ENCODE peak calls at places on chromosomes 3 and 15, in ten cellular contexts. J, O, B, C, M, V, S, Q, E and D are unnamed samples.

GRCh38 chr3:88235102-88235501 is 85.3 kb downstream of the C3orf38 start:
- DNase-seq in J (no peak), O (no peak), B (no peak), C (no peak), M (no peak), V (no peak), S (no peak), Q (no peak), E (no peak), D (no peak)

GRCh38 chr3:54999801-55000200 is 71.9 kb upstream of the LRTM1 start:
- DNase-seq in J (no peak), O (no peak), B (no peak), C (no peak), M (no peak), V (peak; percentile 41), S (no peak), Q (no peak), E (no peak), D (no peak)

GRCh38 chr3:151479452-151479851 is 18.6 kb upstream of the IGSF10 start:
- DNase-seq in J (no peak), O (no peak), B (no peak), C (no peak), M (no peak), V (no peak), S (no peak), Q (no peak), E (no peak), D (no peak)

GRCh38 chr3:139523166-139523565 is 16.4 kb downstream of the RBP1 start:
- DNase-seq in J (no peak), O (no peak), B (no peak), C (no peak), M (no peak), V (no peak), S (no peak), Q (no peak), E (no peak), D (no peak)

GRCh38 chr3:43540625-43541024 is 81.2 kb downstream of the ANO10 start:
- DNase-seq in J (no peak), O (no peak), B (no peak), C (no peak), M (no peak), V (peak; percentile 58), S (no peak), Q (no peak), E (no peak), D (no peak)

GRCh38 chr15:74233864-74234597 is 2.1 kb upstream of the CCDC33 start:
- DNase-seq in J (no peak), O (no peak), B (no peak), C (no peak), M (no peak), V (no peak), S (no peak), Q (no peak), E (no peak), D (no peak)

GRCh38 chr15:50184863-50185504 is 3.0 kb downstream of the SLC27A2 start:
- DNase-seq in J (no peak), O (no peak), B (no peak), C (no peak), M (no peak), V (no peak), S (no peak), Q (no peak), E (no peak), D (no peak)

GRCh38 chr3:73681198-73681597 is 56.5 kb upstream of the PDZRN3 start:
- DNase-seq in J (no peak), O (no peak), B (no peak), C (no peak), M (no peak), V (no peak), S (no peak), Q (no peak), E (no peak), D (no peak)

GRCh38 chr15:63374686-63375520 is 6.7 kb downstream of the CA12 start:
- DNase-seq in J (no peak), O (no peak), B (no peak), C (peak; percentile 84), M (peak; percentile 73), V (peak; percentile 80), S (no peak), Q (no peak), E (no peak), D (peak; percentile 80)

GRCh38 chr3:107973152-107973551 is 117.7 kb downstream of the CD47 start:
- DNase-seq in J (no peak), O (no peak), B (no peak), C (no peak), M (no peak), V (peak; percentile 43), S (no peak), Q (no peak), E (no peak), D (no peak)

GRCh38 chr15:40942337-40942854 is 10.9 kb upstream of the CHAC1 start:
- DNase-seq in J (no peak), O (no peak), B (no peak), C (no peak), M (peak; percentile 55), V (no peak), S (no peak), Q (no peak), E (no peak), D (no peak)

GRCh38 chr15:79195802-79196201 is 86.7 kb upstream of the ANKRD34C start:
- DNase-seq in J (no peak), O (no peak), B (no peak), C (no peak), M (no peak), V (no peak), S (no peak), Q (no peak), E (no peak), D (no peak)

GRCh38 chr15:101198820-101199219 is 53.0 kb downstream of the CHSY1 start:
- DNase-seq in J (no peak), O (no peak), B (no peak), C (no peak), M (no peak), V (peak; percentile 48), S (no peak), Q (no peak), E (no peak), D (no peak)

GRCh38 chr15:25703726-25704125 is 159.4 kb downstream of the ATP10A start:
- DNase-seq in J (no peak), O (no peak), B (no peak), C (no peak), M (peak; percentile 46), V (no peak), S (no peak), Q (no peak), E (no peak), D (peak; percentile 39)

GRCh38 chr3:177037241-177037640 is 160.0 kb downstream of the TBL1XR1 start:
- DNase-seq in J (no peak), O (no peak), B (no peak), C (peak; percentile 37), M (no peak), V (peak; percentile 17), S (no peak), Q (no peak), E (no peak), D (no peak)

GRCh38 chr3:64151335-64151871 is 73.9 kb downstream of the PRICKLE2 start:
- DNase-seq in J (no peak), O (no peak), B (no peak), C (no peak), M (no peak), V (no peak), S (no peak), Q (no peak), E (no peak), D (no peak)

GRCh38 chr3:153173758-153174516 is 11.9 kb downstream of the RAP2B start:
- DNase-seq in J (no peak), O (no peak), B (no peak), C (no peak), M (no peak), V (peak; percentile 75), S (no peak), Q (peak; percentile 13), E (no peak), D (no peak)

GRCh38 chr3:108455212-108455705 is 55.1 kb downstream of the MYH15 start:
- DNase-seq in J (no peak), O (no peak), B (no peak), C (no peak), M (no peak), V (peak; percentile 41), S (no peak), Q (no peak), E (no peak), D (no peak)

DNA sequence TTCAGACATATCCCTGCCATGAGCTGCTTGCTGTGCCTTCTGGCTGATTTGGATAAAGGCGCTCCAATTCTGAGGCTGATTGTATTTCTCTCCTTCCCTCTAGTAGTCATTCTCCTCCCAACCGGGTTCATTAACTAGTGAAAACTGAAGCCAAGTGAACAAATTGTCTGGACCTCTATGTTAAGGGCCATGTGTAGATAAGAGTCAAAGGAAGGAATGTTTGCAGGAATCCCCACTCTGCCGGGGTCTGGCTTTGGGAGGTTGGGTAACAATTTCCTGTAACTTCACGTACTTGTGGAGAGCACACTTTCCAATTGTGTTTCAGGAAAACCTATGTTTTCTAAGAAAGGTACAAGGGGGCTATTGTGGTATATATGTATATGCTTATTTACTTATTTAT is 38.2 kb upstream of the SUCLG2 start:
- DNase-seq in J (no peak), O (no peak), B (no peak), C (no peak), M (no peak), V (no peak), S (no peak), Q (no peak), E (no peak), D (no peak)
- H3K27ac ChIP-seq in J (no peak overlapping the region), O (no peak overlapping the region), B (no peak overlapping the region), C (no peak overlapping the region), M (no peak overlapping the region), V (no peak overlapping the region), S (no peak overlapping the region), Q (no peak overlapping the region), E (no peak overlapping the region), D (no peak overlapping the region)

GRCh38 chr3:134357914-134358811 is 16.1 kb downstream of the AMOTL2 start:
- DNase-seq in J (peak; percentile 42), O (no peak), B (peak; percentile 53), C (peak; percentile 60), M (peak; percentile 79), V (peak; percentile 96), S (no peak), Q (peak; percentile 19), E (peak; percentile 61), D (peak; percentile 64)
- H3K4me3 ChIP-seq in J (no peak overlapping the region), O (no peak overlapping the region), B (no peak overlapping the region), C (no peak overlapping the region), M (no peak overlapping the region), V (no peak overlapping the region), S (no peak overlapping the region), Q (no peak overlapping the region), E (no peak overlapping the region), D (no peak overlapping the region)

GRCh38 chr3:113663761-113664160 is 32.7 kb downstream of the USF3 start:
- DNase-seq in J (no peak), O (no peak), B (no peak), C (no peak), M (no peak), V (no peak), S (no peak), Q (no peak), E (no peak), D (no peak)
- H3K27ac ChIP-seq in J (no peak overlapping the region), O (no peak overlapping the region), B (no peak overlapping the region), C (no peak overlapping the region), M (no peak overlapping the region), V (no peak overlapping the region), S (no peak overlapping the region), Q (no peak overlapping the region), E (no peak overlapping the region), D (no peak overlapping the region)

DNA sequence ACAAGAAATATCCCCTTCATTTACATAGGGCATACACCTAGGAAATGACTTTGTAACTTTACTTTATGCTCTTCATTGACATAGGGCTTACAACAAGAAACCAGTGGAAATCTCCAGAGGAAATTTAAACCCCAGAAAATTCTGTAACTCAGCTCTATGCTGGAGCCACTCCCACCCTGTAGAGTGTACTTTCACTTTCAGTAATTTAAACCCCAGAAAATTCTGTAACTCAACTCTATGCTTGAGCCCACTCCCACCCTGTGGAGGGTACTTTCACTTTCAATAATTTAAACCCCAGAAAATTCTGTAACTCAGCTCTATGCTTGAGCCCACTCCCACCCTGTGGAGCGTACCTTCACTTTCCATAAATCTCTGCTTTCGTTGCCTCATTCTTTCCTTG is 987.1 kb upstream of the CADM2 start:
- DNase-seq in J (no peak), O (no peak), B (no peak), C (no peak), M (no peak), V (no peak), S (no peak), Q (no peak), E (no peak), D (no peak)
- H3K4me3 ChIP-seq in J (no peak overlapping the region), O (no peak overlapping the region), B (no peak overlapping the region), C (no peak overlapping the region), M (no peak overlapping the region), V (no peak overlapping the region), S (no peak overlapping the region), Q (no peak overlapping the region), E (no peak overlapping the region), D (no peak overlapping the region)